ENCODE peak calls at places on chromosomes 6 and 20, in nine cellular contexts. Y is ELF-1; S is activated CD4-positive, alpha-beta T cell treated with anti-CD3 and anti-CD28 coated beads, Interleukin-2, amount 10 ng/mL, durations not matched to agents 7 days and 5 days; O is bronchial epithelial cell; M is left cardiac atrium; B is occipital lobe; K is CD4-positive, CD25-positive, alpha-beta regulatory T cell; J is stimulated activated CD4-positive, alpha-beta T cell treated with anti-CD3 and anti-CD28 coated beads, TNF-alpha, amount 100 ng/mL, for 1 hour; D is PC-3. E is an unnamed sample.

GRCh38 chr6:161917645-161918044 is 643.8 kb upstream of the AGPAT4 start:
- DNase-seq in B (no peak), J (no peak), D (peak), M (no peak), K (no peak), O (no peak), Y (no peak), S (no peak), E (no peak)

GRCh38 chr20:12270863-12271262 is 353.2 kb downstream of the BTBD3 start:
- DNase-seq in J (no peak), M (no peak), D (no peak), S (no peak), B (no peak), K (no peak), O (no peak), Y (no peak), E (no peak)

GRCh38 chr6:142947702-142948480 is 2.9 kb upstream of the HIVEP2 start:
- DNase-seq in D (peak), B (no peak), J (no peak), K (no peak), M (no peak), O (no peak), S (peak), Y (no peak), E (peak)

GRCh38 chr20:707711-708110 is 32.1 kb upstream of the SCRT2 start:
- DNase-seq in O (no peak), D (no peak), J (no peak), K (no peak), S (no peak), Y (no peak), M (no peak), B (no peak), E (no peak)

GRCh38 chr6:166106076-166106686 is 61.5 kb downstream of the TBXT start:
- DNase-seq in S (peak), O (peak), K (peak), M (peak), B (peak), Y (peak), D (peak), J (peak), E (peak)

GRCh38 chr6:149043476-149044130 is 273.9 kb upstream of the TAB2 start:
- DNase-seq in B (no peak), K (no peak), D (peak), Y (peak), O (no peak), J (no peak), S (peak), M (no peak), E (no peak)

GRCh38 chr6:153150767-153151440 is 19.8 kb upstream of the RGS17 start:
- DNase-seq in S (no peak), Y (no peak), D (no peak), B (no peak), O (no peak), K (no peak), J (no peak), M (no peak), E (peak)

GRCh38 chr20:34024733-34025351 is 31.1 kb downstream of the RALY start:
- DNase-seq in M (no peak), D (no peak), S (no peak), O (no peak), K (no peak), B (no peak), Y (peak), J (no peak), E (peak)

GRCh38 chr6:31037169-31037568 is 26.9 kb downstream of the MUC22 start:
- DNase-seq in B (no peak), O (no peak), Y (no peak), S (no peak), K (no peak), M (no peak), D (no peak), J (no peak), E (peak)

GRCh38 chr6:157791461-157791860 is 31.6 kb upstream of the SNX9 start:
- DNase-seq in B (no peak), K (no peak), S (no peak), Y (no peak), O (no peak), M (no peak), J (no peak), D (no peak), E (no peak)

GRCh38 chr20:23096073-23096472 is 9.9 kb upstream of the CD93 start:
- DNase-seq in B (no peak), O (peak), J (no peak), S (no peak), Y (no peak), D (no peak), K (no peak), M (no peak), E (no peak)

GRCh38 chr20:8073024-8073832 is 53.7 kb upstream of the TMX4 start:
- DNase-seq in O (peak), J (no peak), M (peak), S (no peak), D (peak), B (no peak), Y (peak), K (no peak), E (peak)

GRCh38 chr6:168363811-168364792 is 44.5 kb upstream of the DACT2 start:
- DNase-seq in Y (no peak), J (no peak), M (peak), O (no peak), D (no peak), K (no peak), B (no peak), S (no peak), E (no peak)

GRCh38 chr20:19932170-19932667 is 84.9 kb upstream of the NAA20 start:
- DNase-seq in J (no peak), O (no peak), B (no peak), M (peak), D (no peak), K (no peak), S (no peak), Y (no peak), E (peak)

GRCh38 chr20:60056345-60057122 is 98.3 kb downstream of the CDH26 start:
- DNase-seq in B (no peak), S (no peak), M (no peak), K (no peak), Y (no peak), J (no peak), D (no peak), O (no peak), E (no peak)

GRCh38 chr6:13953061-13953705 is 28.4 kb downstream of the RNF182 start:
- DNase-seq in B (no peak), Y (peak), J (no peak), S (no peak), D (peak), O (peak), K (no peak), M (no peak), E (peak)

GRCh38 chr6:90219168-90219985 is 77.3 kb downstream of the BACH2 start:
- DNase-seq in Y (peak), S (peak), M (peak), D (peak), J (no peak), K (no peak), B (peak), O (peak), E (peak)

GRCh38 chr6:140437619-140438345 is 1063.3 kb upstream of the CITED2 start:
- DNase-seq in S (no peak), Y (no peak), J (no peak), K (no peak), M (no peak), D (no peak), B (no peak), O (peak), E (peak)

GRCh38 chr6:170028629-170029345 is 262.1 kb downstream of the DLL1 start:
- DNase-seq in Y (no peak), B (no peak), K (no peak), J (no peak), D (no peak), S (no peak), O (no peak), M (no peak), E (no peak)

GRCh38 chr20:25277051-25277801 is 29.3 kb downstream of the PYGB start:
- DNase-seq in K (no peak), M (peak), J (no peak), O (no peak), B (no peak), S (no peak), Y (no peak), D (no peak), E (no peak)

GRCh38 chr20:32743237-32744112 is at the start of gene COMMD7:
- DNase-seq in O (peak), S (peak), K (peak), J (peak), D (peak), Y (peak), B (peak), M (peak), E (peak)

GRCh38 chr20:45913105-45913504 is 1.1 kb upstream of the PLTP start:
- DNase-seq in J (no peak), D (no peak), K (no peak), O (peak), S (no peak), B (no peak), M (no peak), Y (no peak), E (no peak)

GRCh38 chr6:109457596-109457996 is 2.0 kb upstream of the MICAL1 start:
- DNase-seq in M (no peak), D (no peak), J (no peak), Y (no peak), B (no peak), K (no peak), S (no peak), O (no peak), E (no peak)

GRCh38 chr6:28811873-28812272 is 111.9 kb downstream of the TRIM27 start:
- DNase-seq in S (no peak), J (no peak), Y (peak), O (peak), D (peak), M (no peak), K (no peak), B (no peak), E (no peak)

GRCh38 chr20:54708229-54708628 is 232.8 kb downstream of the DOK5 start:
- DNase-seq in B (no peak), M (no peak), Y (no peak), J (no peak), O (no peak), K (no peak), D (no peak), S (no peak), E (no peak)

GRCh38 chr20:3927486-3928291 is 38.5 kb downstream of the PANK2 start:
- DNase-seq in J (no peak), M (no peak), Y (no peak), O (no peak), K (no peak), D (no peak), B (peak), S (no peak), E (peak)

GRCh38 chr20:63096681-63097335 is 90.0 kb upstream of the BHLHE23 start:
- DNase-seq in B (no peak), J (no peak), D (no peak), S (no peak), O (no peak), M (peak), K (no peak), Y (no peak), E (no peak)

GRCh38 chr6:167013946-167014345 is 14.7 kb downstream of the CEP43 start:
- DNase-seq in S (no peak), D (no peak), K (no peak), Y (no peak), O (no peak), B (no peak), M (no peak), J (no peak), E (no peak)